ENCODE peak calls at places on chromosome 11, in five cellular contexts. W is A549, Z is WTC11, C is K562, B is HepG2. A is an unnamed sample.

GRCh38 chr11:93659216-93659615 is 2.3 kb upstream of the CEP295 start:
- DNase-seq in C (no peak), W (no peak), B (no peak), Z (no peak), A (no peak)

GRCh38 chr11:115452245-115452644 is 52.0 kb downstream of the CADM1 start:
- DNase-seq in W (no peak), C (no peak), B (peak), Z (no peak), A (no peak)

GRCh38 chr11:57482782-57483569 is 22.6 kb downstream of the RTN4RL2 start:
- DNase-seq in W (peak), B (no peak), Z (peak), C (no peak), A (no peak)

GRCh38 chr11:109971184-109971523 is 122.0 kb upstream of the ZC3H12C start:
- DNase-seq in B (no peak), W (no peak), Z (no peak), C (no peak), A (no peak)

GRCh38 chr11:6362185-6362867 is 27.9 kb upstream of the SMPD1 start:
- DNase-seq in C (no peak), Z (no peak), W (no peak), B (no peak), A (no peak)

GRCh38 chr11:45934580-45935318 is 12.3 kb downstream of the LARGE2 start:
- DNase-seq in Z (no peak), B (no peak), W (no peak), C (no peak), A (no peak)

GRCh38 chr11:116860303-116860702 is 22.9 kb upstream of the APOA1 start:
- DNase-seq in C (peak), Z (no peak), W (no peak), B (no peak), A (no peak)

GRCh38 chr11:93614111-93614784 is 47.2 kb upstream of the CEP295 start:
- DNase-seq in B (peak), C (peak), Z (peak), W (peak), A (no peak)

GRCh38 chr11:67542169-67542568 is 18.9 kb upstream of the CABP2 start:
- DNase-seq in C (no peak), B (no peak), Z (no peak), W (no peak), A (no peak)

GRCh38 chr11:115081972-115082371 is 403.6 kb downstream of the NXPE2 start:
- DNase-seq in Z (no peak), B (no peak), C (no peak), W (no peak), A (no peak)

GRCh38 chr11:87820026-87820425 is 355.2 kb downstream of the RAB38 start:
- DNase-seq in W (no peak), B (no peak), C (no peak), Z (no peak), A (no peak)

GRCh38 chr11:62340269-62340901 is 3.1 kb downstream of the ASRGL1 start:
- DNase-seq in B (peak), W (peak), C (peak), Z (peak), A (peak)

GRCh38 chr11:62390237-62390636 is 28.6 kb upstream of the SCGB1A1 start:
- DNase-seq in W (no peak), B (no peak), C (no peak), Z (no peak), A (no peak)

GRCh38 chr11:133835258-133836075 is 9.8 kb downstream of the SPATA19 start:
- DNase-seq in W (peak), C (peak), Z (peak), B (peak), A (peak)

GRCh38 chr11:38060930-38061329 is 1462.9 kb upstream of the RAG2 start:
- DNase-seq in C (no peak), Z (no peak), B (no peak), W (no peak), A (no peak)

GRCh38 chr11:128544625-128545024 is 42.7 kb downstream of the ETS1 start:
- DNase-seq in B (no peak), W (no peak), C (no peak), Z (no peak), A (no peak)

GRCh38 chr11:33867996-33868645 is 23.8 kb downstream of the LMO2 start:
- DNase-seq in Z (no peak), B (no peak), C (no peak), W (no peak), A (no peak)

GRCh38 chr11:43690929-43691328 is 10.4 kb downstream of the HSD17B12 start:
- DNase-seq in B (no peak), Z (no peak), C (no peak), W (no peak), A (no peak)

GRCh38 chr11:13772223-13773046 is 104.0 kb downstream of the FAR1 start:
- DNase-seq in B (peak), W (peak), C (peak), Z (no peak), A (peak)

GRCh38 chr11:23574149-23574548 is 713.9 kb upstream of the CCDC179 start:
- DNase-seq in C (no peak), Z (no peak), B (no peak), W (no peak), A (no peak)

GRCh38 chr11:94493146-94493442 is 550 bp downstream of the MRE11 start:
- DNase-seq in C (no peak), B (no peak), W (no peak), Z (no peak), A (no peak)

GRCh38 chr11:2787816-2788750 is 88.3 kb upstream of the KCNQ1OT1 start:
- DNase-seq in W (no peak), C (no peak), B (peak), Z (peak), A (no peak)

GRCh38 chr11:34427171-34427805 is 11.4 kb upstream of the CAT start:
- DNase-seq in Z (no peak), W (peak), B (peak), C (peak), A (no peak)

GRCh38 chr11:36098046-36098445 is 154.2 kb downstream of the LDLRAD3 start:
- DNase-seq in B (no peak), Z (no peak), C (no peak), W (no peak), A (no peak)

GRCh38 chr11:82398300-82398815 is 335.3 kb downstream of the FAM181B start:
- DNase-seq in Z (no peak), W (no peak), B (peak), C (no peak), A (no peak)

GRCh38 chr11:77156396-77157195 is 28.6 kb downstream of the MYO7A start:
- DNase-seq in Z (no peak), C (no peak), B (no peak), W (no peak), A (no peak)

GRCh38 chr11:125933030-125933813 is 12.6 kb upstream of the VSIG10L2 start:
- DNase-seq in W (no peak), B (no peak), C (no peak), Z (no peak), A (no peak)

GRCh38 chr11:113862430-113862829 is 12.9 kb downstream of the USP28 start:
- DNase-seq in C (no peak), W (peak), Z (no peak), B (peak), A (no peak)

GRCh38 chr11:119886667-119887230 is 157.7 kb upstream of the NECTIN1 start:
- DNase-seq in W (no peak), B (no peak), Z (no peak), C (no peak), A (no peak)

GRCh38 chr11:119888119-119888518 is 159.1 kb upstream of the NECTIN1 start:
- DNase-seq in Z (no peak), W (no peak), C (no peak), B (no peak), A (no peak)

GRCh38 chr11:119885067-119885466 is 156.1 kb upstream of the NECTIN1 start:
- DNase-seq in Z (no peak), W (no peak), B (no peak), C (no peak), A (no peak)

GRCh38 chr11:119889111-119889510 is 160.1 kb upstream of the NECTIN1 start:
- DNase-seq in W (no peak), Z (no peak), B (no peak), C (no peak), A (no peak)

GRCh38 chr11:119885861-119886567 is 157.0 kb upstream of the NECTIN1 start:
- DNase-seq in B (no peak), Z (no peak), C (no peak), W (no peak), A (no peak)
- TF ChIP-seq ESRRA in B (no peak), Z (no peak), C (no peak), W (no peak), A (no peak)

GRCh38 chr11:61125310-61125684 is 23.0 kb downstream of the CD5 start:
- DNase-seq in C (no peak), B (no peak), Z (no peak), W (no peak), A (no peak)

GRCh38 chr11:61123775-61124571 is 21.7 kb downstream of the CD5 start:
- DNase-seq in Z (no peak), W (no peak), B (no peak), C (no peak), A (no peak)

GRCh38 chr11:61122761-61123160 is 20.5 kb downstream of the CD5 start:
- DNase-seq in Z (no peak), B (no peak), C (no peak), W (no peak), A (no peak)

GRCh38 chr11:61126266-61126665 is 24.0 kb downstream of the CD5 start:
- DNase-seq in W (no peak), C (no peak), B (no peak), Z (peak), A (no peak)

DNA sequence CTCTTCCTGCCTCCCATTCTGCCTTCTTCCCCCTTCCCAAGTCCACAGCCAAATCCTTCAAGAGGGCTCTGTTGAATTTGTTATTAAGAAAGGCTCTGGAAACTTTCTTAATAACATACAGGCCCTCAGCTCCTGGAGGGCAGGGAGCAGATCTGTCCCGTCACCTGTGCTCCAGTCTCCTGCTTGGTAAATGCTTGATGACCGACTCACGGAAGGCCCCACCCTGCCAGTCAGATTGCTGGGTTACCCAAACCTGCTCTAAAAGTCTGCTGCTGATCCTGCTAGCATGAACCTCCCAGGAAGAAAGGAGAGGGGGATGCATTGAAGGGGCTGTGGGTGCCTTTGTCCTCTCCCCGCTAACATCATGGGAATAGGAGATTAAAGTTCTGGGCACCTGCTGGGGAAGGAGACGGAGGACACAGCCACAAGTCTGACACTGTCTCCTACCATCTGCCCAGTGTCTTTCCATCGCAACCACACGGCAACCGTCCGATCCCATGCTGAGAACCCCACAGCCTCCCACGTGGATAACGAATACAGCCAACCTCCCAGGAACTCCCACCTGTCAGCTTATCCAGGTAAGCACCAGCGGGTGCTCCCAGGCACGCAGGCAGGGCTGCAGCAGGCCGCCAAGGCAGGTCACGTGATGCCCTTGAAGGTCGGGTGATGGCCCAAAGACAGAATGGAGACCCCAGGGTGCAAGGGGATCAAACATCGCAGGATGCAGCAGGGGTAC is 22.5 kb downstream of the CD5 start:
- DNase-seq in C (no peak), W (no peak), Z (no peak), B (no peak), A (no peak)
- TF ChIP-seq ESRRA in C (no peak), W (no peak), Z (no peak), B (no peak), A (no peak)

GRCh38 chr11:79182794-79183193 is 258.0 kb downstream of the TENM4 start:
- DNase-seq in Z (no peak), C (no peak), B (no peak), W (no peak), A (no peak)
- TF ChIP-seq ESRRA in Z (no peak), C (no peak), B (no peak), W (no peak), A (no peak)

DNA sequence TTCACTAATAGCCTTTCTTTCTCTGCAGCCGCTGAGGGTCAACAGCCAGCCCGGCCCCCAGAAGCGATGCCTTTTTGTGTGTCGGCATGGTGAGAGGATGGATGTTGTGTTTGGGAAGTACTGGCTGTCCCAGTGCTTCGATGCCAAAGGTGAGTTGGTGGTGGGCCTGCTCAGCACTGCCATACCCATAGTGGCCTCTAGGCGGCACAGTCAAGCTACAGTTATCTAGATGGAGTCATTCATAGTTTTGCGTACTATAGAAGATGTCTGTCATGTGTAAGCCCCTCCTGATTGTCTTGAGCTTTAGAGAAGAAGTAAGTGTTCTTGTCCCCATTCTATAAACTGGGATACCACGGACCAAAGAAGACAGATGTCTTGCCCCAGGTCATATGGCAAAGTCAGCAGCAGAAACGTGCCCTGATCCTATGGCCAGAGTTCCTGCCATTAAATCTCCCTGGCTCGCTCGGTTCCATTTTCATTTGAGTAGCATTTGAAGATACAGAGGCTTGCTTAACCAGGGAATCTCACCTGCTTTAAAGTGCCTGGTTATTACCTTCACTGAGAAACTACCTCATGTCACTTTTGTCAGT is 42.1 kb upstream of the CRTAM start:
- DNase-seq in W (peak), Z (peak), C (peak), B (peak), A (no peak)
- TF ChIP-seq ESRRA in W (no peak), Z (no peak), C (no peak), B (no peak), A (no peak)

GRCh38 chr11:108063410-108063809 is 54.7 kb downstream of the CUL5 start:
- DNase-seq in Z (no peak), B (no peak), W (no peak), C (no peak), A (no peak)
- TF ChIP-seq ESRRA in Z (no peak), B (no peak), W (no peak), C (no peak), A (no peak)

GRCh38 chr11:90496722-90497121 is 273.9 kb upstream of the CHORDC1 start:
- DNase-seq in Z (no peak), C (no peak), B (no peak), W (no peak), A (no peak)

GRCh38 chr11:90493379-90493778 is 270.5 kb upstream of the CHORDC1 start:
- DNase-seq in B (no peak), Z (no peak), C (no peak), W (no peak), A (no peak)

GRCh38 chr11:90491466-90491865 is 268.6 kb upstream of the CHORDC1 start:
- DNase-seq in Z (no peak), B (no peak), C (no peak), W (no peak), A (no peak)
- TF ChIP-seq ESRRA in Z (no peak), B (no peak), C (no peak), W (no peak), A (no peak)

GRCh38 chr11:455566-456147 is 5.6 kb downstream of the PTDSS2 start:
- DNase-seq in Z (no peak), C (no peak), B (no peak), W (no peak), A (no peak)
- TF ChIP-seq ESRRA in Z (no peak), C (no peak), B (no peak), W (no peak), A (no peak)

GRCh38 chr11:120128392-120129172 is 9.3 kb downstream of the TRIM29 start:
- DNase-seq in W (no peak), Z (no peak), C (no peak), B (peak), A (no peak)
- TF ChIP-seq ESRRA in W (no peak), Z (no peak), C (no peak), B (no peak), A (no peak)

DNA sequence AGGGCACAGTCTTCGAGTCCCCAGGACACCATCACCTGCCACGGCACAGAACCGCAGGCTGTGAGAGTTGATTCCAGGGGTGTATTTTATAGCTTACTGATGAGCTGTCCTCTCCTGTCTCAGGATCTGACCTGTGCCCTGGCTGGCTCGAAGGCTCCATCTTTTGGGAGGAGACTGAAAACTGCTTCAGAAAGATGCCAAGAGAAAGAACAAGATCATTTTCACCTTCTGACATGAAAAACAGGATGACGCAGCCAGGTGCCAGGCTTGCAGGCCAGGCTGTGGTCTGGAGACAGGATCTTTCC is 2.2 kb downstream of the MRGPRD start:
- DNase-seq in W (no peak), B (no peak), C (no peak), Z (peak), A (no peak)
- TF ChIP-seq ESRRA in W (no peak), B (no peak), C (no peak), Z (no peak), A (no peak)